ENCODE peak calls at places on chromosomes 4 and X, in ten cellular contexts. One of them, this sample, is unnamed.

GRCh38 chrX:8003147-8003883 is 76.1 kb upstream of the PNPLA4 start:
- DNase-seq in brain microvascular endothelial cell: no peak
- DNase-seq in coronary artery: no peak
- DNase-seq in ovary: no peak
- DNase-seq in fibroblast of the aortic adventitia: no peak
- DNase-seq in astrocyte of the cerebellum: no peak
- DNase-seq in left ventricle myocardium inferior: no peak
- DNase-seq in HepG2: no peak
- DNase-seq in fibroblast of lung: no peak
- DNase-seq in right atrium auricular region: no peak
- DNase-seq in this sample: no peak

GRCh38 chrX:13898084-13898483 is 81.2 kb upstream of the GPM6B start:
- DNase-seq in brain microvascular endothelial cell: peak
- DNase-seq in coronary artery: no peak
- DNase-seq in ovary: no peak
- DNase-seq in fibroblast of the aortic adventitia: peak
- DNase-seq in astrocyte of the cerebellum: no peak
- DNase-seq in left ventricle myocardium inferior: no peak
- DNase-seq in HepG2: no peak
- DNase-seq in fibroblast of lung: peak
- DNase-seq in right atrium auricular region: no peak
- DNase-seq in this sample: peak

GRCh38 chr4:148369919-148370318 is 72.3 kb downstream of the NR3C2 start:
- DNase-seq in brain microvascular endothelial cell: no peak
- DNase-seq in coronary artery: no peak
- DNase-seq in ovary: no peak
- DNase-seq in fibroblast of the aortic adventitia: no peak
- DNase-seq in astrocyte of the cerebellum: no peak
- DNase-seq in left ventricle myocardium inferior: no peak
- DNase-seq in HepG2: peak
- DNase-seq in fibroblast of lung: no peak
- DNase-seq in right atrium auricular region: no peak
- DNase-seq in this sample: no peak

GRCh38 chr4:14810121-14810520 is 192.2 kb upstream of the CPEB2 start:
- DNase-seq in brain microvascular endothelial cell: no peak
- DNase-seq in coronary artery: no peak
- DNase-seq in ovary: no peak
- DNase-seq in fibroblast of the aortic adventitia: no peak
- DNase-seq in astrocyte of the cerebellum: no peak
- DNase-seq in left ventricle myocardium inferior: no peak
- DNase-seq in HepG2: no peak
- DNase-seq in fibroblast of lung: no peak
- DNase-seq in right atrium auricular region: no peak
- DNase-seq in this sample: no peak

GRCh38 chr4:43757147-43757546 is 691.5 kb downstream of the KCTD8 start:
- DNase-seq in brain microvascular endothelial cell: no peak
- DNase-seq in coronary artery: no peak
- DNase-seq in ovary: no peak
- DNase-seq in fibroblast of the aortic adventitia: no peak
- DNase-seq in astrocyte of the cerebellum: no peak
- DNase-seq in left ventricle myocardium inferior: no peak
- DNase-seq in HepG2: no peak
- DNase-seq in fibroblast of lung: no peak
- DNase-seq in right atrium auricular region: no peak
- DNase-seq in this sample: no peak

GRCh38 chr4:112747035-112747434 is 110.1 kb downstream of the LARP7 start:
- DNase-seq in brain microvascular endothelial cell: no peak
- DNase-seq in coronary artery: no peak
- DNase-seq in ovary: no peak
- DNase-seq in fibroblast of the aortic adventitia: no peak
- DNase-seq in astrocyte of the cerebellum: no peak
- DNase-seq in left ventricle myocardium inferior: no peak
- DNase-seq in HepG2: peak
- DNase-seq in fibroblast of lung: no peak
- DNase-seq in right atrium auricular region: no peak
- DNase-seq in this sample: no peak

GRCh38 chr4:128718793-128719192 is 90.7 kb upstream of the JADE1 start:
- DNase-seq in brain microvascular endothelial cell: peak
- DNase-seq in coronary artery: no peak
- DNase-seq in ovary: no peak
- DNase-seq in fibroblast of the aortic adventitia: peak
- DNase-seq in astrocyte of the cerebellum: peak
- DNase-seq in left ventricle myocardium inferior: no peak
- DNase-seq in HepG2: no peak
- DNase-seq in fibroblast of lung: peak
- DNase-seq in right atrium auricular region: no peak
- DNase-seq in this sample: no peak

GRCh38 chrX:40107291-40108083 is 9.7 kb upstream of the BCOR start:
- DNase-seq in brain microvascular endothelial cell: no peak
- DNase-seq in coronary artery: no peak
- DNase-seq in ovary: peak
- DNase-seq in fibroblast of the aortic adventitia: no peak
- DNase-seq in astrocyte of the cerebellum: no peak
- DNase-seq in left ventricle myocardium inferior: peak
- DNase-seq in HepG2: no peak
- DNase-seq in fibroblast of lung: no peak
- DNase-seq in right atrium auricular region: peak
- DNase-seq in this sample: peak

GRCh38 chr4:107645604-107646003 is 74.4 kb downstream of the PAPSS1 start:
- DNase-seq in brain microvascular endothelial cell: no peak
- DNase-seq in coronary artery: no peak
- DNase-seq in ovary: no peak
- DNase-seq in fibroblast of the aortic adventitia: no peak
- DNase-seq in astrocyte of the cerebellum: no peak
- DNase-seq in left ventricle myocardium inferior: no peak
- DNase-seq in HepG2: no peak
- DNase-seq in fibroblast of lung: no peak
- DNase-seq in right atrium auricular region: no peak
- DNase-seq in this sample: no peak

GRCh38 chrX:111585337-111585736 is 73.9 kb downstream of the SERTM2 start:
- DNase-seq in brain microvascular endothelial cell: no peak
- DNase-seq in coronary artery: no peak
- DNase-seq in ovary: no peak
- DNase-seq in fibroblast of the aortic adventitia: no peak
- DNase-seq in astrocyte of the cerebellum: no peak
- DNase-seq in left ventricle myocardium inferior: no peak
- DNase-seq in HepG2: no peak
- DNase-seq in fibroblast of lung: no peak
- DNase-seq in right atrium auricular region: no peak
- DNase-seq in this sample: no peak

GRCh38 chr4:47704693-47705325 is 133.1 kb downstream of the CORIN start:
- DNase-seq in brain microvascular endothelial cell: peak
- DNase-seq in coronary artery: no peak
- DNase-seq in ovary: no peak
- DNase-seq in fibroblast of the aortic adventitia: peak
- DNase-seq in astrocyte of the cerebellum: no peak
- DNase-seq in left ventricle myocardium inferior: peak
- DNase-seq in HepG2: peak
- DNase-seq in fibroblast of lung: peak
- DNase-seq in right atrium auricular region: no peak
- DNase-seq in this sample: peak

GRCh38 chr4:5969777-5970176 is 48.5 kb downstream of the C4orf50 start:
- DNase-seq in brain microvascular endothelial cell: no peak
- DNase-seq in coronary artery: peak
- DNase-seq in ovary: no peak
- DNase-seq in fibroblast of the aortic adventitia: no peak
- DNase-seq in astrocyte of the cerebellum: no peak
- DNase-seq in left ventricle myocardium inferior: no peak
- DNase-seq in HepG2: no peak
- DNase-seq in fibroblast of lung: no peak
- DNase-seq in right atrium auricular region: no peak
- DNase-seq in this sample: no peak

GRCh38 chr4:15547392-15547791 is 77.7 kb downstream of the CC2D2A start:
- DNase-seq in brain microvascular endothelial cell: no peak
- DNase-seq in coronary artery: no peak
- DNase-seq in ovary: no peak
- DNase-seq in fibroblast of the aortic adventitia: no peak
- DNase-seq in astrocyte of the cerebellum: no peak
- DNase-seq in left ventricle myocardium inferior: no peak
- DNase-seq in HepG2: no peak
- DNase-seq in fibroblast of lung: no peak
- DNase-seq in right atrium auricular region: no peak
- DNase-seq in this sample: no peak

GRCh38 chr4:78653655-78654054 is 102.1 kb downstream of the ANXA3 start:
- DNase-seq in brain microvascular endothelial cell: peak
- DNase-seq in coronary artery: no peak
- DNase-seq in ovary: no peak
- DNase-seq in fibroblast of the aortic adventitia: peak
- DNase-seq in astrocyte of the cerebellum: no peak
- DNase-seq in left ventricle myocardium inferior: no peak
- DNase-seq in HepG2: no peak
- DNase-seq in fibroblast of lung: peak
- DNase-seq in right atrium auricular region: no peak
- DNase-seq in this sample: no peak

GRCh38 chrX:153782324-153782723 is 1.5 kb downstream of the SRPK3 start:
- DNase-seq in brain microvascular endothelial cell: no peak
- DNase-seq in coronary artery: no peak
- DNase-seq in ovary: no peak
- DNase-seq in fibroblast of the aortic adventitia: no peak
- DNase-seq in astrocyte of the cerebellum: no peak
- DNase-seq in left ventricle myocardium inferior: no peak
- DNase-seq in HepG2: no peak
- DNase-seq in fibroblast of lung: no peak
- DNase-seq in right atrium auricular region: no peak
- DNase-seq in this sample: no peak
- TF ChIP-seq CTCF in brain microvascular endothelial cell: peak
- TF ChIP-seq CTCF in coronary artery: no peak
- TF ChIP-seq CTCF in ovary: no peak
- TF ChIP-seq CTCF in fibroblast of the aortic adventitia: no peak
- TF ChIP-seq CTCF in astrocyte of the cerebellum: no peak
- TF ChIP-seq CTCF in left ventricle myocardium inferior: no peak
- TF ChIP-seq CTCF in HepG2: peak
- TF ChIP-seq CTCF in fibroblast of lung: no peak
- TF ChIP-seq CTCF in right atrium auricular region: peak
- TF ChIP-seq CTCF in this sample: no peak

GRCh38 chr4:103264905-103265304 is 66.8 kb upstream of the CENPE start:
- DNase-seq in brain microvascular endothelial cell: no peak
- DNase-seq in coronary artery: no peak
- DNase-seq in ovary: no peak
- DNase-seq in fibroblast of the aortic adventitia: no peak
- DNase-seq in astrocyte of the cerebellum: no peak
- DNase-seq in left ventricle myocardium inferior: no peak
- DNase-seq in HepG2: no peak
- DNase-seq in fibroblast of lung: no peak
- DNase-seq in right atrium auricular region: no peak
- DNase-seq in this sample: no peak
- H3K4me3 ChIP-seq in brain microvascular endothelial cell: no peak
- H3K4me3 ChIP-seq in coronary artery: no peak
- H3K4me3 ChIP-seq in ovary: no peak
- H3K4me3 ChIP-seq in fibroblast of the aortic adventitia: no peak
- H3K4me3 ChIP-seq in astrocyte of the cerebellum: no peak
- H3K4me3 ChIP-seq in left ventricle myocardium inferior: no peak
- H3K4me3 ChIP-seq in HepG2: no peak
- H3K4me3 ChIP-seq in fibroblast of lung: no peak
- H3K4me3 ChIP-seq in right atrium auricular region: no peak
- H3K4me3 ChIP-seq in this sample: no peak

DNA sequence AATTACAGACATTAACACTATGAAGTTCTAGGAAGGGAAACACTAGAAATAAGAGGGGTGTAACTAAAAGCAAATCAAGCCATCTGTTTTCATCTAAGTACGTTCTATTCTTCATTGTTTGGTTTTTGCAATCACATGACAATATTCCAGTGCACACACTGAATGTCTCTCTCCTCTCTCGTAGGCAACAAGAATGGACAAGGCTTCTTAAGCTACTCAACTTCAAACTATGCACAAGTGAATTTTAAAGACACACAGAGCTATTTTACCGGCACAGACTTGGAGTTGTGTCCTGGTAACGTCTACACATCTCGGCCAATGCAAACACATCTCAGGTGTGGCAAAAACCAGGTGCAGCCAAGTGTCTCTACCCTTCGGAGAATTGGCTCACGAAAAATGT is 173.3 kb downstream of the PRKX start:
- DNase-seq in brain microvascular endothelial cell: no peak
- DNase-seq in coronary artery: no peak
- DNase-seq in ovary: no peak
- DNase-seq in fibroblast of the aortic adventitia: no peak
- DNase-seq in astrocyte of the cerebellum: no peak
- DNase-seq in left ventricle myocardium inferior: no peak
- DNase-seq in HepG2: no peak
- DNase-seq in fibroblast of lung: no peak
- DNase-seq in right atrium auricular region: no peak
- DNase-seq in this sample: no peak
- TF ChIP-seq CTCF in brain microvascular endothelial cell: no peak
- TF ChIP-seq CTCF in coronary artery: no peak
- TF ChIP-seq CTCF in ovary: no peak
- TF ChIP-seq CTCF in fibroblast of the aortic adventitia: no peak
- TF ChIP-seq CTCF in astrocyte of the cerebellum: no peak
- TF ChIP-seq CTCF in left ventricle myocardium inferior: no peak
- TF ChIP-seq CTCF in HepG2: no peak
- TF ChIP-seq CTCF in fibroblast of lung: no peak
- TF ChIP-seq CTCF in right atrium auricular region: no peak
- TF ChIP-seq CTCF in this sample: no peak

GRCh38 chr4:124462954-124463828 is 249.3 kb downstream of the ANKRD50 start:
- DNase-seq in brain microvascular endothelial cell: no peak
- DNase-seq in coronary artery: no peak
- DNase-seq in ovary: no peak
- DNase-seq in fibroblast of the aortic adventitia: no peak
- DNase-seq in astrocyte of the cerebellum: no peak
- DNase-seq in left ventricle myocardium inferior: no peak
- DNase-seq in HepG2: no peak
- DNase-seq in fibroblast of lung: no peak
- DNase-seq in right atrium auricular region: no peak
- DNase-seq in this sample: no peak
- H3K4me3 ChIP-seq in brain microvascular endothelial cell: no peak
- H3K4me3 ChIP-seq in coronary artery: no peak
- H3K4me3 ChIP-seq in ovary: no peak
- H3K4me3 ChIP-seq in fibroblast of the aortic adventitia: no peak
- H3K4me3 ChIP-seq in astrocyte of the cerebellum: no peak
- H3K4me3 ChIP-seq in left ventricle myocardium inferior: no peak
- H3K4me3 ChIP-seq in HepG2: no peak
- H3K4me3 ChIP-seq in fibroblast of lung: no peak
- H3K4me3 ChIP-seq in right atrium auricular region: no peak
- H3K4me3 ChIP-seq in this sample: no peak

GRCh38 chr4:35559559-35560365 is 684.6 kb downstream of the ARAP2 start:
- DNase-seq in brain microvascular endothelial cell: no peak
- DNase-seq in coronary artery: peak
- DNase-seq in ovary: no peak
- DNase-seq in fibroblast of the aortic adventitia: no peak
- DNase-seq in astrocyte of the cerebellum: no peak
- DNase-seq in left ventricle myocardium inferior: no peak
- DNase-seq in HepG2: no peak
- DNase-seq in fibroblast of lung: no peak
- DNase-seq in right atrium auricular region: no peak
- DNase-seq in this sample: peak
- TF ChIP-seq CTCF in brain microvascular endothelial cell: no peak
- TF ChIP-seq CTCF in coronary artery: no peak
- TF ChIP-seq CTCF in ovary: no peak
- TF ChIP-seq CTCF in fibroblast of the aortic adventitia: no peak
- TF ChIP-seq CTCF in astrocyte of the cerebellum: no peak
- TF ChIP-seq CTCF in left ventricle myocardium inferior: no peak
- TF ChIP-seq CTCF in HepG2: no peak
- TF ChIP-seq CTCF in fibroblast of lung: no peak
- TF ChIP-seq CTCF in right atrium auricular region: no peak
- TF ChIP-seq CTCF in this sample: no peak

GRCh38 chrX:17860179-17860780 is 818 bp downstream of the RAI2 start:
- DNase-seq in brain microvascular endothelial cell: no peak
- DNase-seq in coronary artery: no peak
- DNase-seq in ovary: peak
- DNase-seq in fibroblast of the aortic adventitia: peak
- DNase-seq in astrocyte of the cerebellum: no peak
- DNase-seq in left ventricle myocardium inferior: peak
- DNase-seq in HepG2: no peak
- DNase-seq in fibroblast of lung: no peak
- DNase-seq in right atrium auricular region: no peak
- DNase-seq in this sample: no peak
- H3K4me3 ChIP-seq in brain microvascular endothelial cell: peak
- H3K4me3 ChIP-seq in coronary artery: peak
- H3K4me3 ChIP-seq in ovary: peak
- H3K4me3 ChIP-seq in fibroblast of the aortic adventitia: peak
- H3K4me3 ChIP-seq in astrocyte of the cerebellum: peak
- H3K4me3 ChIP-seq in left ventricle myocardium inferior: peak
- H3K4me3 ChIP-seq in HepG2: no peak
- H3K4me3 ChIP-seq in fibroblast of lung: peak
- H3K4me3 ChIP-seq in right atrium auricular region: peak
- H3K4me3 ChIP-seq in this sample: peak

GRCh38 chr4:40736910-40737309 is 12.8 kb upstream of the NSUN7 start:
- DNase-seq in brain microvascular endothelial cell: no peak
- DNase-seq in coronary artery: no peak
- DNase-seq in ovary: no peak
- DNase-seq in fibroblast of the aortic adventitia: peak
- DNase-seq in astrocyte of the cerebellum: peak
- DNase-seq in left ventricle myocardium inferior: no peak
- DNase-seq in HepG2: peak
- DNase-seq in fibroblast of lung: peak
- DNase-seq in right atrium auricular region: no peak
- DNase-seq in this sample: peak
- TF ChIP-seq CTCF in brain microvascular endothelial cell: peak
- TF ChIP-seq CTCF in coronary artery: no peak
- TF ChIP-seq CTCF in ovary: no peak
- TF ChIP-seq CTCF in fibroblast of the aortic adventitia: peak
- TF ChIP-seq CTCF in astrocyte of the cerebellum: peak
- TF ChIP-seq CTCF in left ventricle myocardium inferior: peak
- TF ChIP-seq CTCF in HepG2: peak
- TF ChIP-seq CTCF in fibroblast of lung: peak
- TF ChIP-seq CTCF in right atrium auricular region: peak
- TF ChIP-seq CTCF in this sample: peak

This sample was measured in fibroblast of villous mesenchyme.